ENCODE peak calls at places on chromosomes 1 and 21, in six cellular contexts. S is NCI-H774; G is neural progenitor cell; I is activated naive CD4-positive, alpha-beta T cell treated with anti-CD3 and anti-CD28 coated beads, Interleukin-2, amount 10 ng/mL, durations not matched to agents 7 days and 5 days; A is dorsolateral prefrontal cortex; L is activated CD4-positive, alpha-beta T cell treated with anti-CD3 and anti-CD28 coated beads, Interleukin-2, amount 50 U/mL, for 24 hours. Q is an unnamed sample.

GRCh38 chr1:167107456-167107855 is 13.6 kb downstream of the STYXL2 start:
- DNase-seq in S (no peak), G (no peak), I (no peak), A (no peak), L (no peak), Q (no peak)

GRCh38 chr1:246155923-246156322 is 351.2 kb downstream of the SMYD3 start:
- DNase-seq in S (no peak), G (no peak), I (no peak), A (no peak), L (no peak), Q (no peak)

GRCh38 chr21:44891631-44892031 is 18.1 kb upstream of the PTTG1IP start:
- DNase-seq in S (no peak), G (no peak), I (no peak), A (no peak), L (no peak), Q (no peak)

GRCh38 chr21:14545906-14546480 is at the start of gene SAMSN1:
- DNase-seq in S (no peak), G (no peak), I (peak; percentile 81), A (no peak), L (no peak), Q (no peak)

GRCh38 chr1:45359882-45360513 is 19.8 kb upstream of the MUTYH start:
- DNase-seq in S (peak; percentile 59), G (peak; percentile 59), I (peak; percentile 65), A (peak; percentile 47), L (no peak), Q (peak; percentile 31)

GRCh38 chr21:28256420-28256831 is 736.3 kb downstream of the LTN1 start:
- DNase-seq in S (no peak), G (no peak), I (no peak), A (no peak), L (no peak), Q (no peak)

GRCh38 chr1:218880484-218881060 is 293.1 kb upstream of the LYPLAL1 start:
- DNase-seq in S (no peak), G (no peak), I (no peak), A (no peak), L (no peak), Q (no peak)

GRCh38 chr1:212070720-212071302 is 35.3 kb downstream of the DTL start:
- DNase-seq in S (peak; percentile 20), G (peak; percentile 43), I (no peak), A (no peak), L (no peak), Q (no peak)

GRCh38 chr21:36203603-36203889 is 46.9 kb downstream of the DOP1B start:
- DNase-seq in S (no peak), G (no peak), I (peak; percentile 55), A (no peak), L (peak; percentile 3), Q (no peak)

Q was measured in ELF-1.